ENCODE peak calls at places on chromosomes 7 and 10, in six cellular contexts. K, Z, E, A, B and X are unnamed samples.

GRCh38 chr7:155848691-155849690 is 36.7 kb upstream of the SHH start:
- DNase-seq in K (no peak), Z (no peak), E (no peak), A (no peak), B (no peak), X (no peak)

GRCh38 chr10:95300140-95300539 is 9.3 kb upstream of the PDLIM1 start:
- DNase-seq in K (no peak), Z (no peak), E (no peak), A (no peak), B (no peak), X (no peak)

GRCh38 chr7:105691692-105692564 is 110.6 kb upstream of the EFCAB10 start:
- DNase-seq in K (peak), Z (peak), E (peak), A (no peak), B (peak), X (peak)

GRCh38 chr7:106367018-106367420 is 82.2 kb upstream of the NAMPT start:
- DNase-seq in K (no peak), Z (no peak), E (no peak), A (no peak), B (no peak), X (no peak)

GRCh38 chr7:155532792-155533119 is 13.6 kb downstream of the CNPY1 start:
- DNase-seq in K (no peak), Z (no peak), E (no peak), A (no peak), B (no peak), X (no peak)

GRCh38 chr7:35725280-35725680 is 30.3 kb upstream of the HERPUD2 start:
- DNase-seq in K (no peak), Z (peak), E (no peak), A (no peak), B (peak), X (no peak)

GRCh38 chr7:26090927-26091519 is 61.0 kb upstream of the NFE2L3 start:
- DNase-seq in K (no peak), Z (peak), E (peak), A (no peak), B (no peak), X (peak)

GRCh38 chr10:239109-239508 is 103.9 kb downstream of the ZMYND11 start:
- DNase-seq in K (no peak), Z (no peak), E (no peak), A (no peak), B (no peak), X (no peak)

GRCh38 chr10:99279626-99280111 is 44.0 kb upstream of the HPSE2 start:
- DNase-seq in K (no peak), Z (no peak), E (no peak), A (no peak), B (no peak), X (no peak)

GRCh38 chr10:86198271-86198670 is 168.3 kb downstream of the GRID1 start:
- DNase-seq in K (no peak), Z (no peak), E (no peak), A (no peak), B (no peak), X (no peak)

GRCh38 chr7:50364645-50365044 is 60.1 kb downstream of the IKZF1 start:
- DNase-seq in K (no peak), Z (no peak), E (no peak), A (no peak), B (no peak), X (no peak)

GRCh38 chr10:96417432-96417831 is 58.6 kb upstream of the OPALIN start:
- DNase-seq in K (no peak), Z (no peak), E (no peak), A (no peak), B (no peak), X (no peak)

GRCh38 chr10:57247271-57247670 is 886.2 kb upstream of the ZWINT start:
- DNase-seq in K (no peak), Z (no peak), E (no peak), A (no peak), B (no peak), X (no peak)

GRCh38 chr7:23471090-23471859 is 984 bp upstream of the IGF2BP3 start:
- DNase-seq in K (no peak), Z (peak), E (no peak), A (peak), B (peak), X (no peak)

GRCh38 chr10:96374639-96374984 is 15.8 kb upstream of the OPALIN start:
- DNase-seq in K (no peak), Z (no peak), E (no peak), A (peak), B (no peak), X (no peak)

GRCh38 chr7:72785166-72785955 is 42.6 kb downstream of the TYW1B start:
- DNase-seq in K (no peak), Z (no peak), E (no peak), A (no peak), B (no peak), X (no peak)

GRCh38 chr7:44286182-44286617 is 39.2 kb downstream of the CAMK2B start:
- DNase-seq in K (no peak), Z (no peak), E (no peak), A (no peak), B (peak), X (no peak)

GRCh38 chr10:112771733-112772132 is 178.3 kb upstream of the TCF7L2 start:
- DNase-seq in K (no peak), Z (no peak), E (no peak), A (no peak), B (no peak), X (no peak)

GRCh38 chr7:98286093-98286525 is 4.6 kb downstream of the BRI3 start:
- DNase-seq in K (no peak), Z (no peak), E (no peak), A (no peak), B (no peak), X (peak)

GRCh38 chr10:86952106-86952505 is 5.3 kb downstream of the MMRN2 start:
- DNase-seq in K (no peak), Z (no peak), E (no peak), A (no peak), B (no peak), X (no peak)

GRCh38 chr10:84540617-84541288 is 212.4 kb downstream of the CCSER2 start:
- DNase-seq in K (no peak), Z (peak), E (no peak), A (peak), B (peak), X (peak)

GRCh38 chr10:111785921-111786320 is 397.6 kb downstream of the GPAM start:
- DNase-seq in K (no peak), Z (no peak), E (no peak), A (no peak), B (no peak), X (no peak)

GRCh38 chr10:109668703-109669102 is 254.6 kb downstream of the XPNPEP1 start:
- DNase-seq in K (no peak), Z (no peak), E (no peak), A (no peak), B (no peak), X (no peak)

GRCh38 chr7:152512711-152513110 is 76.9 kb upstream of the KMT2C start:
- DNase-seq in K (no peak), Z (no peak), E (no peak), A (no peak), B (no peak), X (no peak)

GRCh38 chr7:82335927-82336326 is 107.7 kb downstream of the CACNA2D1 start:
- DNase-seq in K (no peak), Z (no peak), E (peak), A (no peak), B (no peak), X (no peak)